ENCODE peak calls at places on chromosomes 2 and 18, in ten cellular contexts. V is CD4-positive, alpha-beta T cell; I is adrenal gland; Y is activated CD8-positive, alpha-beta T cell treated with anti-CD3 and anti-CD28 coated beads for 36 hours; B is neural progenitor cell; M is foreskin fibroblast; D is OCI-LY7; T is RWPE1; C is GM23338; R is left ventricle myocardium inferior. F is an unnamed sample.

GRCh38 chr2:173079968-173080860 is 4.6 kb downstream of the MAP3K20 start:
- DNase-seq in V (no peak), I (no peak), Y (no peak), B (no peak), M (peak), D (no peak), T (peak), C (no peak), R (no peak), F (no peak)

GRCh38 chr2:197677483-197677882 is 2.1 kb upstream of the RFTN2 start:
- DNase-seq in V (no peak), I (no peak), Y (no peak), B (no peak), M (peak), D (no peak), T (no peak), C (no peak), R (no peak), F (no peak)

GRCh38 chr2:160876029-160876428 is 284.2 kb upstream of the TANK start:
- DNase-seq in V (no peak), I (no peak), Y (no peak), B (no peak), M (peak), D (no peak), T (no peak), C (no peak), R (no peak), F (no peak)

GRCh38 chr2:15412309-15412708 is 148.8 kb downstream of the NBAS start:
- DNase-seq in V (no peak), I (no peak), Y (no peak), B (no peak), M (no peak), D (no peak), T (no peak), C (no peak), R (no peak), F (no peak)

GRCh38 chr18:79855147-79855910 is 57.6 kb downstream of the KCNG2 start:
- DNase-seq in V (no peak), I (no peak), Y (no peak), B (no peak), M (no peak), D (peak), T (no peak), C (no peak), R (no peak), F (no peak)

GRCh38 chr2:222760301-222760897 is 88.9 kb downstream of the MOGAT1 start:
- DNase-seq in V (no peak), I (no peak), Y (no peak), B (peak), M (no peak), D (no peak), T (no peak), C (no peak), R (no peak), F (no peak)

GRCh38 chr2:26846881-26847662 is 860 bp upstream of the DPYSL5 start:
- DNase-seq in V (no peak), I (no peak), Y (peak), B (peak), M (peak), D (no peak), T (no peak), C (peak), R (no peak), F (peak)

GRCh38 chr2:13876491-13877037 is 756.0 kb upstream of the LRATD1 start:
- DNase-seq in V (no peak), I (no peak), Y (no peak), B (no peak), M (no peak), D (no peak), T (no peak), C (no peak), R (no peak), F (no peak)

GRCh38 chr18:59139291-59139614 is 431 bp upstream of the SEC11C start:
- DNase-seq in V (peak), I (peak), Y (peak), B (peak), M (peak), D (peak), T (peak), C (peak), R (peak), F (peak)

GRCh38 chr2:84181927-84182326 is 277.2 kb downstream of the SUCLG1 start:
- DNase-seq in V (no peak), I (no peak), Y (no peak), B (no peak), M (no peak), D (no peak), T (no peak), C (no peak), R (no peak), F (no peak)

GRCh38 chr2:235658371-235659174 is 164.7 kb downstream of the AGAP1 start:
- DNase-seq in V (no peak), I (no peak), Y (no peak), B (peak), M (peak), D (no peak), T (no peak), C (peak), R (no peak), F (no peak)

GRCh38 chr2:100606332-100606731 is 43.5 kb downstream of the PDCL3 start:
- DNase-seq in V (no peak), I (no peak), Y (no peak), B (no peak), M (no peak), D (no peak), T (no peak), C (no peak), R (no peak), F (no peak)

GRCh38 chr2:43609304-43609883 is 13.6 kb upstream of the THADA start:
- DNase-seq in V (no peak), I (peak), Y (peak), B (peak), M (peak), D (peak), T (peak), C (peak), R (no peak), F (peak)

GRCh38 chr18:55778731-55779460 is 190.9 kb upstream of the TCF4 start:
- DNase-seq in V (no peak), I (no peak), Y (no peak), B (peak), M (no peak), D (no peak), T (no peak), C (peak), R (no peak), F (no peak)

GRCh38 chr18:9642799-9643445 is 28.6 kb upstream of the PPP4R1 start:
- DNase-seq in V (no peak), I (no peak), Y (no peak), B (no peak), M (peak), D (no peak), T (peak), C (peak), R (no peak), F (no peak)

GRCh38 chr2:142041105-142041504 is 89.7 kb downstream of the LRP1B start:
- DNase-seq in V (no peak), I (no peak), Y (no peak), B (no peak), M (peak), D (no peak), T (no peak), C (no peak), R (no peak), F (no peak)

GRCh38 chr2:119692310-119692709 is 13.3 kb downstream of the TMEM177 start:
- DNase-seq in V (no peak), I (no peak), Y (no peak), B (no peak), M (no peak), D (no peak), T (no peak), C (no peak), R (no peak), F (no peak)

GRCh38 chr2:239337877-239338484 is 62.8 kb downstream of the HDAC4 start:
- DNase-seq in V (no peak), I (no peak), Y (no peak), B (no peak), M (no peak), D (no peak), T (no peak), C (peak), R (no peak), F (no peak)

GRCh38 chr2:62293490-62294212 is 97.7 kb downstream of the B3GNT2 start:
- DNase-seq in V (no peak), I (peak), Y (no peak), B (peak), M (no peak), D (peak), T (peak), C (peak), R (peak), F (no peak)

GRCh38 chr18:29501952-29502351 is 1325.0 kb upstream of the CDH2 start:
- DNase-seq in V (no peak), I (no peak), Y (no peak), B (no peak), M (peak), D (no peak), T (peak), C (no peak), R (no peak), F (no peak)

GRCh38 chr2:29108225-29108624 is 7.0 kb upstream of the CLIP4 start:
- DNase-seq in V (no peak), I (no peak), Y (no peak), B (no peak), M (peak), D (no peak), T (peak), C (no peak), R (no peak), F (peak)

GRCh38 chr2:119760876-119761275 is 1.2 kb downstream of the PTPN4 start:
- DNase-seq in V (no peak), I (no peak), Y (no peak), B (no peak), M (peak), D (peak), T (no peak), C (no peak), R (no peak), F (no peak)

GRCh38 chr18:22503803-22504202 is 86.1 kb upstream of the CTAGE1 start:
- DNase-seq in V (no peak), I (no peak), Y (no peak), B (no peak), M (peak), D (no peak), T (no peak), C (no peak), R (peak), F (no peak)

GRCh38 chr18:9878095-9878494 is 7.7 kb upstream of the TXNDC2 start:
- DNase-seq in V (no peak), I (no peak), Y (no peak), B (no peak), M (no peak), D (no peak), T (no peak), C (no peak), R (no peak), F (no peak)

GRCh38 chr2:176768185-176768584 is 444.4 kb upstream of the HNRNPA3 start:
- DNase-seq in V (no peak), I (no peak), Y (peak), B (no peak), M (no peak), D (no peak), T (no peak), C (no peak), R (no peak), F (no peak)

GRCh38 chr2:236261452-236261851 is 2.8 kb downstream of the ASB18 start:
- DNase-seq in V (no peak), I (no peak), Y (no peak), B (no peak), M (no peak), D (no peak), T (no peak), C (no peak), R (no peak), F (no peak)

GRCh38 chr2:39265315-39265714 is 21.5 kb upstream of the CDKL4 start:
- DNase-seq in V (no peak), I (no peak), Y (no peak), B (no peak), M (no peak), D (peak), T (no peak), C (no peak), R (no peak), F (no peak)

GRCh38 chr18:21979171-21979560 is 190.2 kb upstream of the GATA6 start:
- DNase-seq in V (no peak), I (no peak), Y (no peak), B (no peak), M (no peak), D (no peak), T (no peak), C (no peak), R (no peak), F (no peak)

GRCh38 chr2:160137457-160137856 is 62.6 kb downstream of the ITGB6 start:
- DNase-seq in V (no peak), I (no peak), Y (no peak), B (no peak), M (no peak), D (no peak), T (no peak), C (no peak), R (no peak), F (no peak)

GRCh38 chr2:46510596-46511177 is 31.3 kb downstream of the TMEM247 start:
- DNase-seq in V (no peak), I (no peak), Y (no peak), B (no peak), M (peak), D (no peak), T (no peak), C (no peak), R (no peak), F (no peak)

GRCh38 chr2:23658466-23658942 is 268.4 kb downstream of the ATAD2B start:
- DNase-seq in V (no peak), I (no peak), Y (peak), B (no peak), M (no peak), D (no peak), T (no peak), C (no peak), R (peak), F (no peak)

GRCh38 chr2:68319397-68320117 is at the start of gene CNRIP1:
- DNase-seq in V (no peak), I (peak), Y (peak), B (peak), M (peak), D (no peak), T (peak), C (no peak), R (peak), F (peak)

GRCh38 chr2:227366861-227367800 is 12.0 kb downstream of the TM4SF20 start:
- DNase-seq in V (no peak), I (no peak), Y (no peak), B (no peak), M (peak), D (no peak), T (no peak), C (no peak), R (no peak), F (no peak)

GRCh38 chr2:116491292-116491691 is 1323.2 kb upstream of the DDX18 start:
- DNase-seq in V (no peak), I (no peak), Y (no peak), B (no peak), M (no peak), D (no peak), T (no peak), C (no peak), R (no peak), F (no peak)

GRCh38 chr2:226728996-226729395 is 70.6 kb downstream of the IRS1 start:
- DNase-seq in V (no peak), I (no peak), Y (no peak), B (no peak), M (peak), D (no peak), T (no peak), C (no peak), R (no peak), F (no peak)

GRCh38 chr18:49411928-49412327 is 48.5 kb downstream of the DYM start:
- DNase-seq in V (no peak), I (no peak), Y (no peak), B (no peak), M (no peak), D (no peak), T (no peak), C (no peak), R (no peak), F (no peak)

GRCh38 chr2:224017976-224018375 is 21.1 kb downstream of the SERPINE2 start:
- DNase-seq in V (no peak), I (no peak), Y (no peak), B (no peak), M (no peak), D (no peak), T (no peak), C (no peak), R (no peak), F (no peak)

GRCh38 chr2:224023188-224023587 is 15.9 kb downstream of the SERPINE2 start:
- DNase-seq in V (no peak), I (no peak), Y (no peak), B (no peak), M (peak), D (no peak), T (peak), C (no peak), R (no peak), F (no peak)

GRCh38 chr2:224024270-224024669 is 14.8 kb downstream of the SERPINE2 start:
- DNase-seq in V (no peak), I (no peak), Y (no peak), B (peak), M (no peak), D (no peak), T (no peak), C (peak), R (no peak), F (no peak)

GRCh38 chr2:224025874-224026273 is 13.2 kb downstream of the SERPINE2 start:
- DNase-seq in V (peak), I (no peak), Y (peak), B (no peak), M (no peak), D (peak), T (no peak), C (peak), R (no peak), F (no peak)

DNA sequence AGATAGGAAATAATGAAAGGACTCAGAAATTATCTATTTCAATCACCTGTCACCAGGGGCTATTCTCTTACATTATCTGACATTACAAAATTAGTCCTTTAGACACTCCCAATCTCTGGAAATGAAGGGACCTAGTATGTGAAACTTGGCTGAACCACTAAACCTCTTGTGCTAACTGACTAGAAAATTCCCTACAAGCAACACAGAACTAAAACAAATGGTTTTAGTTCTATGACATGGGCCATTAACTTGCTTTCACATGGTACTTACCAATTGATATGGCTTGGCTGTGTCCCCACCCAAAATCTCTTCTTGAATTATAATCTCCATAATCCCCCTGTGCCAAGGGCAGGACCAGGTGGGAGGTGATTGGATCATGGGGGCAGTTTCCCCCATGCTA is 16.6 kb downstream of the SERPINE2 start:
- DNase-seq in V (no peak), I (no peak), Y (no peak), B (no peak), M (no peak), D (no peak), T (no peak), C (no peak), R (no peak), F (no peak)
- TF ChIP-seq CTCF in V (no peak), I (no peak), Y (no peak), B (no peak), M (no peak), D (no peak), T (no peak), C (no peak), R (no peak), F (no peak)

DNA sequence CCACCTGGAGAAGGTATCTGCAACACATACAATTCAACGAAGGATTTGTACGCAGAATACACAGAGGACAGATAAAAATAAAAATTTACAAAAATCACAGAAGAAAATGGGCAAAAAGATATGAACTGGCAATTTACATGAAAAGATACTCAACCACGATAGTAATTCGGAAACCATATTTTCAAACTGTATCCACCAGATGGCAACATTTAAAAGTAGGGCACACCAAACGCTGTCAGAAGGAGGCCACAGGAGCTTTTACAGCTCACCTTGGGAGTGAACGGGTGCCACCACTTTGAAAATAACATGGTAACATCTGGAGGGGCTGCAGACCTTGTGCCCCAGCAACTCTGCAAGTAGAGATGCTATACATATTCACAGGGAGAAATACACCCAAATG is 9.8 kb downstream of the KIF1A start:
- DNase-seq in V (no peak), I (no peak), Y (no peak), B (no peak), M (no peak), D (no peak), T (no peak), C (no peak), R (no peak), F (no peak)
- TF ChIP-seq CTCF in V (no peak), I (no peak), Y (no peak), B (peak), M (no peak), D (peak), T (no peak), C (peak), R (no peak), F (peak)

GRCh38 chr2:218407717-218408116 is 8.0 kb downstream of the CTDSP1 start:
- DNase-seq in V (no peak), I (no peak), Y (no peak), B (peak), M (no peak), D (peak), T (no peak), C (no peak), R (no peak), F (no peak)

GRCh38 chr2:218405365-218406208 is 5.9 kb downstream of the CTDSP1 start:
- DNase-seq in V (no peak), I (peak), Y (peak), B (peak), M (peak), D (peak), T (no peak), C (peak), R (no peak), F (no peak)

GRCh38 chr2:218404351-218405145 is 4.9 kb downstream of the CTDSP1 start:
- DNase-seq in V (no peak), I (no peak), Y (peak), B (peak), M (peak), D (peak), T (no peak), C (no peak), R (no peak), F (no peak)

GRCh38 chr2:218406209-218406948 is 6.7 kb downstream of the CTDSP1 start:
- DNase-seq in V (peak), I (peak), Y (peak), B (peak), M (peak), D (peak), T (peak), C (peak), R (peak), F (peak)

GRCh38 chr2:218406949-218407703 is 7.5 kb downstream of the CTDSP1 start:
- DNase-seq in V (peak), I (peak), Y (peak), B (peak), M (peak), D (no peak), T (peak), C (no peak), R (peak), F (no peak)
- TF ChIP-seq CTCF in V (peak), I (no peak), Y (peak), B (no peak), M (no peak), D (no peak), T (no peak), C (no peak), R (no peak), F (no peak)

DNA sequence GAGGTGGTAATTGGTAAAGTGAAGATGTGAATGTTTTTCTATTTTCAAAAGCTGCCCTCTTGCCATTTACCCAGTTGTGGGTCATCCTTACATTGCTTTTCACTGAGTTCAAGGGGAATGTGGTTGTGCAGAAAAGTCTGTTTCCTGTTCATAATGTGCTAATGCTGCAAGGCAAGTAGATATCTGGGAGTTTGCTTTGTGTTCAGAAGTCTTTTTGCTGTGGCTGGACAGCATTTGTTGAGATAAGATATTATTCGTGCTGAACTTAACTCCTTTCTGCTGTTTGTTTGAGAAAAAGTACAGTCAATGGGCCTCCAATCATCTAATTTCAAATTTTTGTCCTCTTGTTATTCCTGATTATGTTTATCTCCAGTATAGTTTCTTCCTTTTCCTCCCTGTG is 263.2 kb downstream of the LTBP1 start:
- DNase-seq in V (no peak), I (no peak), Y (no peak), B (no peak), M (peak), D (no peak), T (no peak), C (no peak), R (no peak), F (no peak)
- TF ChIP-seq CTCF in V (no peak), I (no peak), Y (no peak), B (no peak), M (no peak), D (no peak), T (no peak), C (no peak), R (no peak), F (no peak)

DNA sequence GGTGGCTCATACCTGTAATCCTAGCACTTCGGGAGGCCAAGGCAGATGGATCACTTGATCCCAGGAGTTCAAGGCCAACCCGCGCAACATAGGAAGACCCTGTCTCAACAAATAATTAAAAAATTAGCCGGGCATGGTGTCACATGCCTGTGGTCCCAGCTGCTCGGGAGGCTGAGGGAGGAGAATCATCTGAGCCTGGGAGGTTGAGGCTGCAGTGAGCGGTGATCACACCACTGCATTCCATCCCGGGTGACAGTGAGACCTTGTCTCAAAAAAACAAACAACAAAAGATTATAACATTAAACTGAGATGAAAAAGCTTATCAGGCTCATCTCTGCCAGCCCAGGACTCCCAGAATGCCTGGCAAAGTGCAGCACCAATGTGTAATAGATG is 50.5 kb downstream of the PAPOLG start:
- DNase-seq in V (no peak), I (no peak), Y (no peak), B (no peak), M (no peak), D (no peak), T (no peak), C (no peak), R (no peak), F (no peak)
- TF ChIP-seq CTCF in V (no peak), I (no peak), Y (no peak), B (no peak), M (no peak), D (no peak), T (no peak), C (no peak), R (no peak), F (no peak)